ENCODE peak calls at places on chromosomes 11 and 22, in four cellular contexts. One of them, this sample, is unnamed.
A peak's percentile ranks its signal among the peaks of the same experiment; 100 is the strongest.

GRCh38 chr11:79313513-79313912 is 127.3 kb downstream of the TENM4 start:
- DNase-seq in HepG2: no peak
- DNase-seq in WTC11: no peak
- DNase-seq in K562: no peak
- DNase-seq in this sample: no peak

GRCh38 chr11:126999366-126999765 is 1.2 kb downstream of the KIRREL3 start:
- DNase-seq in HepG2: no peak
- DNase-seq in K562: no peak
- DNase-seq in WTC11: no peak
- DNase-seq in this sample: no peak

GRCh38 chr11:93484716-93485115 is 58.5 kb downstream of the SMCO4 start:
- DNase-seq in K562: no peak
- DNase-seq in HepG2: no peak
- DNase-seq in WTC11: no peak
- DNase-seq in this sample: no peak

GRCh38 chr11:78635814-78636506 is 61.3 kb upstream of the NARS2 start:
- DNase-seq in HepG2: no peak
- DNase-seq in K562: no peak
- DNase-seq in WTC11: no peak
- DNase-seq in this sample: no peak

GRCh38 chr11:122661182-122661945 is 5.8 kb downstream of the UBASH3B start:
- DNase-seq in K562: no peak
- DNase-seq in HepG2: no peak
- DNase-seq in WTC11: no peak
- DNase-seq in this sample: no peak

GRCh38 chr11:13944801-13945505 is 17.6 kb upstream of the SPON1 start:
- DNase-seq in WTC11: no peak
- DNase-seq in HepG2: no peak
- DNase-seq in K562: no peak
- DNase-seq in this sample: no peak

GRCh38 chr11:30329150-30329940 is 6.4 kb downstream of the ARL14EP start:
- DNase-seq in WTC11: no peak
- DNase-seq in HepG2: no peak
- DNase-seq in K562: no peak
- DNase-seq in this sample: no peak

GRCh38 chr11:27621440-27622161 is 78.7 kb downstream of the BDNF start:
- DNase-seq in K562: no peak
- DNase-seq in HepG2: no peak
- DNase-seq in WTC11: no peak
- DNase-seq in this sample: no peak

GRCh38 chr11:44005076-44005800 is 42.5 kb upstream of the ACCSL start:
- DNase-seq in WTC11: no peak
- DNase-seq in K562: no peak
- DNase-seq in HepG2: no peak
- DNase-seq in this sample: no peak

GRCh38 chr22:48357196-48357595 is 1470.5 kb downstream of the BRD1 start:
- DNase-seq in WTC11: peak; percentile 69
- DNase-seq in HepG2: no peak
- DNase-seq in K562: no peak
- DNase-seq in this sample: no peak

GRCh38 chr22:37186228-37186996 is 1.6 kb downstream of the C1QTNF6 start:
- DNase-seq in HepG2: peak; percentile 64
- DNase-seq in K562: peak; percentile 72
- DNase-seq in WTC11: no peak
- DNase-seq in this sample: peak; percentile 55

GRCh38 chr11:46366661-46367161 is 14.8 kb upstream of the MDK start:
- DNase-seq in HepG2: no peak
- DNase-seq in K562: no peak
- DNase-seq in WTC11: no peak
- DNase-seq in this sample: no peak

GRCh38 chr22:43237280-43237679 is 50.3 kb upstream of the TTLL12 start:
- DNase-seq in K562: no peak
- DNase-seq in HepG2: no peak
- DNase-seq in WTC11: no peak
- DNase-seq in this sample: no peak

GRCh38 chr22:43238526-43239006 is 51.6 kb upstream of the TTLL12 start:
- DNase-seq in WTC11: no peak
- DNase-seq in HepG2: no peak
- DNase-seq in K562: no peak
- DNase-seq in this sample: no peak

GRCh38 chr22:43234299-43234988 is 47.5 kb upstream of the TTLL12 start:
- DNase-seq in WTC11: no peak
- DNase-seq in K562: no peak
- DNase-seq in HepG2: no peak
- DNase-seq in this sample: no peak

GRCh38 chr22:43235445-43236400 is 48.8 kb upstream of the TTLL12 start:
- DNase-seq in HepG2: no peak
- DNase-seq in K562: no peak
- DNase-seq in WTC11: no peak
- DNase-seq in this sample: no peak

DNA sequence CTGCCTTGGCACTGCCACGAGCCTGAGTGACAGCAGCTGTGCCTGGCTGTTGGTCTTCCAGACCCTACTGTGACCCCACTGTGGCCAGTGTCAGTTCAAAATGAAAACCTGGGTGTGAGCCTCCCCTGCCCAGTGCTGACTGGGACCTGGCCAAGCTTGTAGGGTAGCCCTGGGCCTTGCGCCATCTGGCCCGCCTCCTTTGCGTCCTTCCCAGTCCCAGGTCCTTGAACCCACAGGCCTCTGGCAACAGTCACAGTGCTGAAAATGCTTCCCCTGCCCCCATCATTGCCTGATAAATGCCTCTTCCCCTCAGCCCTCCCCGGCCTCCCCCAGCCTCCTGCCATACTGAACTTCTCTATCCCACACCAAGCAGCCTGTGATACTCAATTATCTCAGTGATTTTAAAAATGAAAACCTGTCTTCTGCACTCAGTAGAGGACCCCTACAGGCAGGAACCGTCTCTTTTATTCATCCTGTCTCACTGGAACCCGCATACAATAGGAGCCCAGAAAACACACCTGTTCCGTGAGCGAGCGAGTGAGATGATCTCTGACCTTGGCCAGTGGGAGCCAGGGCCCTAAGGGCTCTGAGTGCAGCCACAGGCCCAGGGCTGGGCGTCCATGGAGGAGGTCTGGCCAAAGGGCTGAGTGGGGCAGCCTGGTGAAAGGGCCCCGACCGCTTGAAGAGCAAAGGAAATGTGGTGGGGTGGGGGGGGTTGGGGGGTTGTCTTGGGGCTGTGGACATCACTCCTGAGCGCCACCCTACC is 49.6 kb upstream of the TTLL12 start:
- DNase-seq in WTC11: no peak
- DNase-seq in HepG2: no peak
- DNase-seq in K562: no peak
- DNase-seq in this sample: no peak
- TF ChIP-seq CREM in WTC11: no peak
- TF ChIP-seq CREM in HepG2: no peak
- TF ChIP-seq CREM in K562: no peak
- TF ChIP-seq CREM in this sample: no peak

GRCh38 chr22:38862375-38863329 is 9.4 kb downstream of the CBX6 start:
- DNase-seq in HepG2: no peak
- DNase-seq in K562: no peak
- DNase-seq in WTC11: peak; percentile 41
- DNase-seq in this sample: no peak
- TF ChIP-seq CREM in HepG2: no peak
- TF ChIP-seq CREM in K562: no peak
- TF ChIP-seq CREM in WTC11: no peak
- TF ChIP-seq CREM in this sample: no peak

GRCh38 chr11:57513911-57514537 is 1.5 kb downstream of the SLC43A1 start:
- DNase-seq in WTC11: peak; percentile 70
- DNase-seq in HepG2: no peak
- DNase-seq in K562: peak; percentile 56
- DNase-seq in this sample: no peak
- TF ChIP-seq CREM in WTC11: no peak
- TF ChIP-seq CREM in HepG2: no peak
- TF ChIP-seq CREM in K562: no peak
- TF ChIP-seq CREM in this sample: no peak

GRCh38 chr11:119315139-119316016 is 1.6 kb downstream of the MCAM start:
- DNase-seq in HepG2: no peak
- DNase-seq in K562: no peak
- DNase-seq in WTC11: peak; percentile 74
- DNase-seq in this sample: no peak
- TF ChIP-seq CREM in HepG2: no peak
- TF ChIP-seq CREM in K562: no peak
- TF ChIP-seq CREM in WTC11: no peak
- TF ChIP-seq CREM in this sample: peak; percentile 23

GRCh38 chr11:60347084-60347797 is 20.2 kb downstream of the MS4A6E start:
- DNase-seq in WTC11: no peak
- DNase-seq in HepG2: no peak
- DNase-seq in K562: no peak
- DNase-seq in this sample: no peak
- TF ChIP-seq CREM in WTC11: no peak
- TF ChIP-seq CREM in HepG2: no peak
- TF ChIP-seq CREM in K562: no peak
- TF ChIP-seq CREM in this sample: no peak

This sample was measured in GM12878.